ENCODE peak calls at places on chromosomes 5 and 9, in eight cellular contexts. M is stomach, H is A549, J is esophagus muscularis mucosa, O is suprapubic skin, Q is tibial nerve, Y is K562, W is sigmoid colon. A is an unnamed sample. For H3K4me1, the result is how much of the 10 kb centered on the place peaks cover.

GRCh38 chr5:180399391-180399790 is 46.3 kb upstream of the GFPT2 start:
- DNase-seq in M (no peak), H (no peak), J (no peak), O (no peak), Q (no peak), Y (peak), W (no peak), A (no peak)

GRCh38 chr5:78293856-78294249 is 645 bp downstream of the AP3B1 start:
- DNase-seq in M (no peak), H (no peak), J (no peak), O (no peak), Q (no peak), Y (peak), W (no peak), A (no peak)

GRCh38 chr5:178486305-178486704 is 103.9 kb downstream of the COL23A1 start:
- DNase-seq in M (no peak), H (no peak), J (no peak), O (peak), Q (no peak), Y (no peak), W (no peak), A (no peak)

GRCh38 chr9:18122156-18122555 is 351.8 kb upstream of the ADAMTSL1 start:
- DNase-seq in M (no peak), H (no peak), J (no peak), O (no peak), Q (no peak), Y (no peak), W (no peak), A (no peak)

GRCh38 chr5:91175708-91176107 is 207.4 kb downstream of the ARRDC3 start:
- DNase-seq in M (no peak), H (no peak), J (no peak), O (no peak), Q (no peak), Y (no peak), W (no peak), A (no peak)

GRCh38 chr9:88544245-88544644 is 9.3 kb downstream of the NXNL2 start:
- DNase-seq in M (peak), H (peak), J (no peak), O (no peak), Q (no peak), Y (peak), W (no peak), A (no peak)

GRCh38 chr5:103037673-103038455 is 82.1 kb downstream of the GIN1 start:
- DNase-seq in M (no peak), H (no peak), J (no peak), O (no peak), Q (no peak), Y (no peak), W (no peak), A (no peak)

GRCh38 chr5:23012842-23013241 is 159.7 kb upstream of the CDH12 start:
- DNase-seq in M (no peak), H (no peak), J (no peak), O (no peak), Q (no peak), Y (no peak), W (no peak), A (no peak)

GRCh38 chr5:126115230-126115629 is 308.0 kb upstream of the GRAMD2B start:
- DNase-seq in M (no peak), H (no peak), J (no peak), O (no peak), Q (no peak), Y (no peak), W (no peak), A (no peak)

GRCh38 chr9:135928731-135929655 is 21.6 kb upstream of the CAMSAP1 start:
- DNase-seq in M (no peak), H (no peak), J (no peak), O (no peak), Q (no peak), Y (no peak), W (no peak), A (no peak)

GRCh38 chr9:129750010-129750409 is 2.8 kb downstream of the PTGES start:
- DNase-seq in M (no peak), H (no peak), J (no peak), O (peak), Q (no peak), Y (no peak), W (no peak), A (no peak)

GRCh38 chr5:54909911-54910870 is 75.2 kb downstream of the ESM1 start:
- DNase-seq in M (no peak), H (no peak), J (peak), O (no peak), Q (no peak), Y (no peak), W (no peak), A (no peak)

GRCh38 chr5:65961644-65962043 is 35.3 kb downstream of the ERBIN start:
- DNase-seq in M (no peak), H (no peak), J (no peak), O (no peak), Q (no peak), Y (peak), W (no peak), A (no peak)

GRCh38 chr5:135508496-135509005 is 27.2 kb downstream of the NEUROG1 start:
- DNase-seq in M (no peak), H (no peak), J (no peak), O (no peak), Q (no peak), Y (no peak), W (no peak), A (no peak)

GRCh38 chr5:9557696-9558095 is 11.8 kb upstream of the SEMA5A start:
- DNase-seq in M (no peak), H (no peak), J (no peak), O (no peak), Q (no peak), Y (no peak), W (no peak), A (no peak)

GRCh38 chr9:136085815-136086212 is 9.3 kb downstream of the NACC2 start:
- DNase-seq in M (peak), H (no peak), J (no peak), O (no peak), Q (no peak), Y (no peak), W (peak), A (peak)

GRCh38 chr5:140287776-140288521 is 15.0 kb downstream of the PFDN1 start:
- DNase-seq in M (no peak), H (no peak), J (no peak), O (no peak), Q (no peak), Y (no peak), W (no peak), A (no peak)

GRCh38 chr9:106441283-106441682 is 421.7 kb upstream of the ZNF462 start:
- DNase-seq in M (no peak), H (no peak), J (no peak), O (no peak), Q (no peak), Y (no peak), W (no peak), A (no peak)

GRCh38 chr9:137353223-137354152 is 51.4 kb upstream of the NRARP start:
- DNase-seq in M (peak), H (no peak), J (no peak), O (no peak), Q (no peak), Y (no peak), W (no peak), A (no peak)

GRCh38 chr9:87602933-87603643 is 105.4 kb downstream of the DAPK1 start:
- DNase-seq in M (no peak), H (no peak), J (no peak), O (no peak), Q (no peak), Y (no peak), W (no peak), A (no peak)

GRCh38 chr5:176611435-176611834 is 1.5 kb upstream of the GPRIN1 start:
- DNase-seq in M (peak), H (no peak), J (no peak), O (no peak), Q (peak), Y (peak), W (no peak), A (peak)

GRCh38 chr9:110842169-110842568 is 173.6 kb downstream of the MUSK start:
- DNase-seq in M (no peak), H (no peak), J (no peak), O (no peak), Q (no peak), Y (no peak), W (no peak), A (no peak)

GRCh38 chr5:125198270-125198974 is 452.0 kb upstream of the ZNF608 start:
- DNase-seq in M (peak), H (no peak), J (no peak), O (peak), Q (peak), Y (no peak), W (peak), A (peak)

GRCh38 chr9:130973686-130974281 is 34.7 kb upstream of the FIBCD1 start:
- DNase-seq in M (no peak), H (no peak), J (no peak), O (no peak), Q (no peak), Y (peak), W (no peak), A (no peak)

GRCh38 chr9:129143461-129143927 is 32.3 kb downstream of the PTPA start:
- DNase-seq in M (no peak), H (no peak), J (no peak), O (no peak), Q (no peak), Y (peak), W (peak), A (peak)

GRCh38 chr9:88852794-88853193 is 138.5 kb upstream of the S1PR3 start:
- DNase-seq in M (no peak), H (peak), J (no peak), O (no peak), Q (peak), Y (peak), W (no peak), A (no peak)

GRCh38 chr9:114169029-114169939 is 13.9 kb downstream of the COL27A1 start:
- DNase-seq in M (no peak), H (no peak), J (no peak), O (no peak), Q (no peak), Y (no peak), W (no peak), A (no peak)

GRCh38 chr9:76557674-76558073 is 98.7 kb downstream of the GCNT1 start:
- DNase-seq in M (no peak), H (no peak), J (no peak), O (no peak), Q (no peak), Y (no peak), W (no peak), A (no peak)

GRCh38 chr5:31502506-31502905 is 29.4 kb downstream of the DROSHA start:
- DNase-seq in M (no peak), H (no peak), J (no peak), O (no peak), Q (no peak), Y (no peak), W (no peak), A (no peak)

GRCh38 chr9:74887041-74887980 is at the start of gene TRPM6:
- DNase-seq in M (peak), H (peak), J (no peak), O (peak), Q (peak), Y (no peak), W (peak), A (peak)

GRCh38 chr9:87787735-87788134 is 61.8 kb downstream of the CTSL start:
- DNase-seq in M (no peak), H (peak), J (no peak), O (no peak), Q (no peak), Y (peak), W (no peak), A (no peak)

GRCh38 chr9:68808481-68808880 is 103.4 kb downstream of the PIP5K1B start:
- DNase-seq in M (no peak), H (no peak), J (no peak), O (no peak), Q (no peak), Y (no peak), W (no peak), A (no peak)

GRCh38 chr5:151298465-151298864 is 5.1 kb downstream of the SLC36A3 start:
- DNase-seq in M (no peak), H (no peak), J (no peak), O (no peak), Q (no peak), Y (no peak), W (no peak), A (no peak)

GRCh38 chr5:102823441-102823874 is 68.4 kb downstream of the PAM start:
- DNase-seq in M (no peak), H (no peak), J (no peak), O (no peak), Q (no peak), Y (no peak), W (no peak), A (no peak)

GRCh38 chr5:68214472-68215207 is 916 bp upstream of the PIK3R1 start:
- DNase-seq in M (no peak), H (no peak), J (no peak), O (no peak), Q (no peak), Y (peak), W (no peak), A (no peak)

GRCh38 chr5:77305921-77306320 is 95.4 kb downstream of the PDE8B start:
- DNase-seq in M (no peak), H (no peak), J (no peak), O (no peak), Q (no peak), Y (no peak), W (peak), A (no peak)

GRCh38 chr9:21965401-21965951 is 28.7 kb downstream of the CDKN2A start:
- DNase-seq in M (peak), H (no peak), J (no peak), O (no peak), Q (no peak), Y (no peak), W (peak), A (peak)
- TF ChIP-seq EP300 in M (no peak), H (no peak), J (no peak), O (no peak), Q (no peak), Y (no peak), W (no peak), A (no peak)

GRCh38 chr5:3612561-3613175 is 17.0 kb downstream of the IRX1 start:
- DNase-seq in M (no peak), H (no peak), J (no peak), O (no peak), Q (no peak), Y (no peak), W (no peak), A (no peak)
- H3K4me1 ChIP-seq in M (under half), H (under half), J (under half), O (under half), Q (under half), Y (under half), W (under half), A (under half)

GRCh38 chr9:35508069-35508468 is 18.2 kb downstream of the RUSC2 start:
- DNase-seq in M (no peak), H (no peak), J (no peak), O (no peak), Q (no peak), Y (no peak), W (no peak), A (no peak)
- TF ChIP-seq EP300 in M (no peak), H (no peak), J (no peak), O (no peak), Q (no peak), Y (no peak), W (no peak), A (no peak)

GRCh38 chr9:4114569-4115505 is 185.0 kb downstream of the GLIS3 start:
- DNase-seq in M (no peak), H (no peak), J (no peak), O (no peak), Q (no peak), Y (no peak), W (no peak), A (no peak)

GRCh38 chr9:4113711-4114110 is 186.2 kb downstream of the GLIS3 start:
- DNase-seq in M (no peak), H (no peak), J (no peak), O (no peak), Q (no peak), Y (no peak), W (no peak), A (no peak)

GRCh38 chr9:4116708-4117460 is 183.0 kb downstream of the GLIS3 start:
- DNase-seq in M (no peak), H (no peak), J (no peak), O (no peak), Q (peak), Y (no peak), W (no peak), A (no peak)

GRCh38 chr9:4117835-4118610 is 181.8 kb downstream of the GLIS3 start:
- DNase-seq in M (no peak), H (no peak), J (no peak), O (peak), Q (no peak), Y (peak), W (no peak), A (peak)

DNA sequence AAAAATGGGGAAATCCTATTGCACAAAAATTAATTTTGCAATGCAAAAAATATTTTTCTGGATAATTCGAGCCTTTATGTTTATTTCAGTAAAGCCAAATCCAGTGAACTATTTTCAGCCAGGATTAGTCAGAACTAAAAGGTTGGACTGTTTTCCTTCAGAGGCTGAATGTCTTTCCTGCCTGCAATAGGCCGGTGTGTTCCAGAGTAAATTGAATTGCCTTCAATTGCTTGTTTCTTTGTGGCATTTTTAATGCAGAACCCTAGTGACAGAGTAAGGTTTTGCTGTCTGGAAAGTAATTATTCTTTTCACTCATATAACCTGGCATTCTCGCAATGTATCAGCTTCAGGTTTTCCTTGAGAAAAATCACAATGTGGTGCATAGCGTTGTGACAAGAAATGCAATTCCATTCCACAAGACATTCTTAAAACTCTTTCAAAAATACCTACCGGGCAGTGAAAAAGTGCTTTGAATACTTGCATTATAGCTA is 183.7 kb downstream of the GLIS3 start:
- DNase-seq in M (no peak), H (no peak), J (no peak), O (no peak), Q (no peak), Y (no peak), W (no peak), A (no peak)
- H3K4me1 ChIP-seq in M (under half), H (under half), J (under half), O (under half), Q (half or more), Y (under half), W (under half), A (under half)

GRCh38 chr5:123511290-123511647 is 708 bp upstream of the CSNK1G3 start:
- DNase-seq in M (no peak), H (peak), J (no peak), O (no peak), Q (no peak), Y (no peak), W (no peak), A (no peak)

GRCh38 chr5:123511648-123512605 is at the start of gene CSNK1G3:
- DNase-seq in M (peak), H (peak), J (peak), O (peak), Q (peak), Y (peak), W (peak), A (peak)

GRCh38 chr5:123514615-123515355 is 2.8 kb downstream of the CSNK1G3 start:
- DNase-seq in M (no peak), H (no peak), J (no peak), O (no peak), Q (no peak), Y (no peak), W (no peak), A (no peak)

GRCh38 chr5:123515904-123516303 is 3.9 kb downstream of the CSNK1G3 start:
- DNase-seq in M (no peak), H (no peak), J (no peak), O (no peak), Q (no peak), Y (no peak), W (no peak), A (no peak)

DNA sequence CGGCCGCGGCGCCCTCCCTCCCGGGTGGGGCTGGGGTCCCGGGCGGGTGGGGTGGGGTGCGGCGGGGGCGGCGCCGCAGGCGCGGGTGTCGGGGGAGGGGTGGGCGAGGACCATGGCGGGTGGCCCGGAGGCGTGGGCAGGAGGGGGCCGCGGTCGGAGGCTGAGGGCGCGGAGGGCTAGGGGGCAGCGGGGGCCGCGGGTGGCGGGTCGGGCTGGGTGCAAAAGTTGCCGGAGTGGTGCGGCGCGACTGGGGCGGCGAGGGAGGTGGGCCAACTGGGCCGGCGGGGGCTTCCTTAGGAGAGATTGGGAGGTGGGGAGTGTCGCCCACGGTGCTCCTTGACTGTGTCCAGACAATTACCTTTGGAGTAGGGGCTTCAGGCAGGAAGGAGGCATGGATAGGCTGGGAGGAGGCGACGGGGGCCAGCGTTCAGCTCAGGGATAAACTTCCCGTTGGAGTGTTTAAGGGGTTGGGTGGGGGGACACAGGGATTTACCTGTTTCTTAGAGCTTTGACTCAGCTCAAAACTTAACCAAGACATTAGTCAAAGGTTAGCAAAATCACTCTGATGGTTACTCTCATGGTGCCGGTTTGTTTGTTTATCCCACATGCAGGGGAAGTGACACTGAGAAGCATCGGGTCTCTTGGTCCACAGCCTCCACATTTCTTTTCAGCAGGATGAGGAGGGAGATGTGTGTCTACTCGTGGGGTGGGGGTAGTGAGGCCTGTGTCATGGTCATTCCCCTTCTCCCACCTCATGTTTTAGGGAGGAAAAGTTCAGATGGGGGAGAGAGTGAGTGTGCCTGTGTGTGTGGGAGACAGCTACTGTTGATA is 869 bp downstream of the CSNK1G3 start:
- DNase-seq in M (peak), H (peak), J (no peak), O (peak), Q (peak), Y (peak), W (peak), A (peak)
- TF ChIP-seq EP300 in M (no peak), H (no peak), J (no peak), O (no peak), Q (peak), Y (no peak), W (no peak), A (no peak)

DNA sequence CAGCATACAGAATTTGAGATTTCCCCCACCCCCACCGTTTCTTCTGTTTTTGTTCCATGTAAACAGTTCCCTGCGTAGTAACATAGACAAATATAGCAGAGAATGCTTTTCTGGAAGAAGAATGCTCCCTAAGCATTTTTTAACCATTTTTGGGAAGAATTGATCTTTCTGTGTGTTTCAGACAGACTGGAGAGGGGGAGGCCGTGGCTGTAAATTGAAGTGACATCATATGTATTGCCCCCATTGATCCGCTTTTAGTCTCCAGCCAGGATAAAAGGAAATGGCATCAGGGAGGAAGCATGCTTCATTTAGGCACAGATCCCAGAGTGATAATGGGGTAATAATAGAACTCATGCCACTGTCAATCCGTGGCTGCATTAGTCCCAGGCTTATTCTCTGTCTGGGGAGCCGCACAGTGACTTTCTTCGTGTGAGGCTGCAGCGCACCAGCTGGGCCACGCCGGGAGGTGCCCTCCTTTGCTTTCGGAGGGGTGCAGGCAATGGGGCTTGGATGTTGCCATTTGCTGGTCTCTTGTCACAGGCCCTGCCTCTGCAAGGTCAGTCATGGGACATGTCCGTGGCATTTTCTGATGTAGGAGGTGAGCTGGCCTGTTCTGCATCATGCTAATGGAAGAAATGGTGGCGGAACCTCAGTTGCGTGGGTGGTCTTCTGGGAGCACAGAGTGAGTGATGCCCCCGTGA is 261.5 kb downstream of the FANCC start:
- DNase-seq in M (no peak), H (no peak), J (no peak), O (no peak), Q (no peak), Y (no peak), W (no peak), A (no peak)
- H3K4me1 ChIP-seq in M (half or more), H (half or more), J (half or more), O (half or more), Q (half or more), Y (under half), W (half or more), A (half or more)

GRCh38 chr5:61304611-61305369 is 27.3 kb upstream of the ZSWIM6 start:
- DNase-seq in M (peak), H (peak), J (no peak), O (no peak), Q (no peak), Y (peak), W (no peak), A (peak)
- TF ChIP-seq EP300 in M (no peak), H (peak), J (no peak), O (no peak), Q (no peak), Y (no peak), W (no peak), A (peak)